ENCODE peak calls at places on chromosomes 11 and 22, in five cellular contexts. Y is mammary epithelial cell; E is AG08396; J is stimulated activated naive CD4-positive, alpha-beta T cell treated with Interleukin-2 at 50 U/mL for 16 hours; S is NCI-H1694. Q is an unnamed sample.

GRCh38 chr22:42001127-42001526 is 2.5 kb downstream of the WBP2NL start:
- DNase-seq in Y (no peak), E (no peak), J (no peak), S (no peak), Q (peak)

GRCh38 chr11:57644748-57645715 is 4.7 kb downstream of the YPEL4 start:
- DNase-seq in Y (no peak), E (peak), J (peak), S (peak), Q (peak)

GRCh38 chr22:39994046-39994565 is 648 bp upstream of the FAM83F start:
- DNase-seq in Y (no peak), E (no peak), J (peak), S (no peak), Q (no peak)

GRCh38 chr11:92844197-92844596 is 125.3 kb upstream of the MTNR1B start:
- DNase-seq in Y (no peak), E (no peak), J (no peak), S (no peak), Q (no peak)

GRCh38 chr11:15927196-15927865 is 429.0 kb downstream of the SOX6 start:
- DNase-seq in Y (no peak), E (no peak), J (no peak), S (no peak), Q (no peak)

GRCh38 chr11:2662430-2663299 is 37.1 kb downstream of the KCNQ1OT1 start:
- DNase-seq in Y (no peak), E (no peak), J (no peak), S (no peak), Q (no peak)

GRCh38 chr11:117816151-117816741 is 8.3 kb downstream of the FXYD2 start:
- DNase-seq in Y (no peak), E (no peak), J (no peak), S (no peak), Q (no peak)

GRCh38 chr11:73234403-73235181 is 16.5 kb downstream of the P2RY2 start:
- DNase-seq in Y (no peak), E (no peak), J (no peak), S (no peak), Q (no peak)

GRCh38 chr22:41123151-41123550 is 30.8 kb downstream of the EP300 start:
- DNase-seq in Y (no peak), E (no peak), J (no peak), S (no peak), Q (no peak)

GRCh38 chr11:131579932-131580387 is 209.5 kb downstream of the NTM start:
- DNase-seq in Y (peak), E (peak), J (no peak), S (peak), Q (peak)

GRCh38 chr22:18076060-18076497 is 1.7 kb upstream of the PEX26 start:
- DNase-seq in Y (peak), E (peak), J (no peak), S (peak), Q (peak)

GRCh38 chr11:68039526-68040086 is 781 bp downstream of the TCIRG1 start:
- DNase-seq in Y (no peak), E (no peak), J (no peak), S (no peak), Q (no peak)

GRCh38 chr11:44988111-44988510 is 37.4 kb upstream of the TP53I11 start:
- DNase-seq in Y (no peak), E (no peak), J (no peak), S (no peak), Q (no peak)

GRCh38 chr11:45410391-45411215 is 124.5 kb upstream of the SYT13 start:
- DNase-seq in Y (no peak), E (no peak), J (no peak), S (no peak), Q (peak)

GRCh38 chr11:121625784-121626506 is 173.2 kb upstream of the SORL1-AS1 start:
- DNase-seq in Y (no peak), E (no peak), J (no peak), S (no peak), Q (no peak)

GRCh38 chr11:112718483-112718882 is 242.7 kb upstream of the NCAM1 start:
- DNase-seq in Y (no peak), E (no peak), J (no peak), S (no peak), Q (no peak)

GRCh38 chr11:130671801-130672700 is 223.6 kb downstream of the ADAMTS15 start:
- DNase-seq in Y (peak), E (peak), J (no peak), S (no peak), Q (peak)

GRCh38 chr11:125174057-125174456 is 9.5 kb downstream of the PKNOX2 start:
- DNase-seq in Y (no peak), E (no peak), J (no peak), S (no peak), Q (no peak)

GRCh38 chr11:108405706-108406105 is 61.6 kb downstream of the C11orf65 start:
- DNase-seq in Y (peak), E (no peak), J (no peak), S (no peak), Q (no peak)

GRCh38 chr11:2750601-2751522 is 51.1 kb upstream of the KCNQ1OT1 start:
- DNase-seq in Y (no peak), E (no peak), J (no peak), S (peak), Q (peak)

GRCh38 chr11:118623291-118623655 is 15.9 kb downstream of the PHLDB1 start:
- DNase-seq in Y (peak), E (peak), J (no peak), S (no peak), Q (no peak)

GRCh38 chr11:24511518-24511917 is 14.7 kb downstream of the LUZP2 start:
- DNase-seq in Y (no peak), E (no peak), J (no peak), S (no peak), Q (no peak)

GRCh38 chr11:130390071-130390758 is 38.2 kb downstream of the ADAMTS8 start:
- DNase-seq in Y (peak), E (peak), J (no peak), S (no peak), Q (no peak)

GRCh38 chr11:84871116-84871515 is 756.0 kb downstream of the DLG2 start:
- DNase-seq in Y (no peak), E (no peak), J (no peak), S (no peak), Q (no peak)

GRCh38 chr11:117011541-117011908 is 86.7 kb downstream of the SIK3 start:
- DNase-seq in Y (no peak), E (no peak), J (peak), S (no peak), Q (no peak)

GRCh38 chr11:66705587-66706335 is 23.3 kb downstream of the SPTBN2 start:
- DNase-seq in Y (no peak), E (no peak), J (no peak), S (no peak), Q (no peak)

GRCh38 chr11:117097567-117098268 is 510 bp downstream of the SIK3 start:
- DNase-seq in Y (no peak), E (peak), J (peak), S (no peak), Q (peak)

GRCh38 chr11:67376873-67377808 is 3.7 kb upstream of the CLCF1 start:
- DNase-seq in Y (no peak), E (no peak), J (no peak), S (no peak), Q (no peak)

GRCh38 chr22:21446827-21447690 is 20.1 kb upstream of the TMEM191C start:
- DNase-seq in Y (no peak), E (no peak), J (no peak), S (no peak), Q (no peak)

GRCh38 chr11:101617735-101618332 is 34.0 kb upstream of the TRPC6 start:
- DNase-seq in Y (peak), E (no peak), J (no peak), S (no peak), Q (no peak)

GRCh38 chr11:71474141-71474770 is 21.3 kb downstream of the NADSYN1 start:
- DNase-seq in Y (no peak), E (no peak), J (no peak), S (no peak), Q (no peak)

GRCh38 chr11:44566559-44566949 is 1.1 kb downstream of the CD82 start:
- DNase-seq in Y (no peak), E (no peak), J (no peak), S (no peak), Q (no peak)

GRCh38 chr22:21457023-21457787 is 10.0 kb upstream of the TMEM191C start:
- DNase-seq in Y (no peak), E (peak), J (no peak), S (no peak), Q (no peak)

GRCh38 chr11:6623391-6624363 is 4.5 kb upstream of the TPP1 start:
- DNase-seq in Y (no peak), E (no peak), J (no peak), S (no peak), Q (no peak)

GRCh38 chr22:26949193-26949592 is 291.8 kb downstream of the MIAT start:
- DNase-seq in Y (peak), E (peak), J (no peak), S (no peak), Q (no peak)